ENCODE peak calls at places on chromosome 19, in six cellular contexts. G is IMR-90, W is colonic mucosa, T is RPMI8226, A is H54, I is PC-3. N is an unnamed sample.
A peak's percentile ranks its signal among the peaks of the same experiment; 100 is the strongest.

GRCh38 chr19:53696951-53697350 is 65.2 kb downstream of the DPRX start:
- DNase-seq in A (no peak), T (no peak), I (no peak), G (no peak), W (no peak), N (no peak)

GRCh38 chr19:14795078-14795721 is 16.8 kb upstream of the ADGRE2 start:
- DNase-seq in G (no peak), T (peak; percentile 39), A (no peak), W (no peak), I (peak; percentile 17), N (no peak)

GRCh38 chr19:413756-414420 is 4.9 kb upstream of the C2CD4C start:
- DNase-seq in W (no peak), G (no peak), I (no peak), A (no peak), T (no peak), N (no peak)

GRCh38 chr19:17530586-17530985 is 19.1 kb downstream of the PGLS start:
- DNase-seq in T (peak; percentile 36), I (no peak), G (no peak), W (no peak), A (no peak), N (no peak)

GRCh38 chr19:17240062-17240854 is 5.5 kb downstream of the NR2F6 start:
- DNase-seq in A (no peak), I (no peak), W (peak; percentile 79), T (no peak), G (no peak), N (no peak)

GRCh38 chr19:15587663-15588062 is 27.4 kb upstream of the CYP4F8 start:
- DNase-seq in G (no peak), A (no peak), I (no peak), T (peak; percentile 38), W (no peak), N (no peak)

GRCh38 chr19:12938536-12939291 is at the start of gene CALR:
- DNase-seq in T (peak; percentile 65), W (peak; percentile 46), I (peak; percentile 22), A (no peak), G (no peak), N (no peak)

GRCh38 chr19:45114116-45114515 is 21.1 kb downstream of the PPP1R37 start:
- DNase-seq in T (peak; percentile 53), G (no peak), A (no peak), I (no peak), W (no peak), N (no peak)

GRCh38 chr19:13984875-13985741 is 21.0 kb downstream of the RFX1 start:
- DNase-seq in A (no peak), I (no peak), W (no peak), G (no peak), T (no peak), N (no peak)

GRCh38 chr19:39212377-39212742 is 8.3 kb upstream of the SYCN start:
- DNase-seq in I (peak; percentile 32), W (peak; percentile 43), A (no peak), G (no peak), T (peak; percentile 47), N (peak; percentile 75)

GRCh38 chr19:679418-680286 is 3.5 kb downstream of the FSTL3 start:
- DNase-seq in I (peak; percentile 38), T (peak; percentile 61), W (peak; percentile 58), G (peak; percentile 80), A (peak; percentile 78), N (peak; percentile 75)

GRCh38 chr19:1183543-1184172 is 9.6 kb upstream of the SBNO2 start:
- DNase-seq in G (peak; percentile 25), A (peak; percentile 85), T (no peak), W (peak; percentile 69), I (peak; percentile 92), N (no peak)

GRCh38 chr19:6393982-6394412 is 1.0 kb upstream of the GTF2F1 start:
- DNase-seq in T (peak; percentile 51), I (no peak), A (no peak), G (no peak), W (no peak), N (no peak)

GRCh38 chr19:6421075-6422014 is 3.3 kb downstream of the KHSRP start:
- DNase-seq in I (no peak), W (no peak), A (no peak), T (no peak), G (no peak), N (no peak)

GRCh38 chr19:12880551-12881171 is 588 bp downstream of the DNASE2 start:
- DNase-seq in G (peak; percentile 6), A (peak; percentile 52), T (peak; percentile 34), W (peak; percentile 39), I (peak; percentile 25), N (peak; percentile 59)

GRCh38 chr19:7772752-7773291 is 9.8 kb downstream of the CLEC4M start:
- DNase-seq in G (no peak), A (no peak), W (no peak), I (no peak), T (peak; percentile 96), N (no peak)

GRCh38 chr19:8631425-8631819 is 989 bp downstream of the NFILZ start:
- DNase-seq in T (no peak), G (peak; percentile 36), A (no peak), W (peak; percentile 27), I (no peak), N (no peak)

GRCh38 chr19:33085570-33086128 is 4.7 kb downstream of the GPATCH1 start:
- DNase-seq in I (no peak), A (no peak), G (no peak), W (no peak), T (no peak), N (no peak)

N was measured in D341Med.